ENCODE peak calls at places on chromosomes 4 and X, in ten cellular contexts. Q is upper lobe of right lung; D is psoas muscle; W is breast epithelium; I is CD8-positive, alpha-beta T cell; U is kidney; B is lower lobe of right lung; M is endodermal cell; F is HepG2; H is PC-9. C is an unnamed sample. For H3K9me3 and H3K4me1, the result is how much of the 10 kb centered on the place peaks cover.

GRCh38 chrX:151702741-151703352 is 7.6 kb downstream of the PRRG3 start:
- DNase-seq in Q (no peak), D (no peak), W (no peak), I (no peak), U (no peak), B (no peak), M (no peak), F (no peak), H (no peak), C (no peak)

GRCh38 chrX:31279359-31279758 is 207.5 kb upstream of the FTHL17 start:
- DNase-seq in Q (no peak), D (no peak), W (no peak), I (no peak), U (no peak), B (no peak), M (peak), F (peak), H (no peak), C (no peak)

GRCh38 chr4:91448668-91449330 is 855.0 kb upstream of the GRID2 start:
- DNase-seq in Q (no peak), D (no peak), W (no peak), I (no peak), U (no peak), B (no peak), M (no peak), F (no peak), H (no peak), C (no peak)

GRCh38 chrX:110384490-110384889 is 25.8 kb downstream of the RTL9 start:
- DNase-seq in Q (no peak), D (no peak), W (no peak), I (no peak), U (no peak), B (no peak), M (no peak), F (no peak), H (no peak), C (no peak)

GRCh38 chr4:168162604-168163003 is 70.3 kb downstream of the ANXA10 start:
- DNase-seq in Q (no peak), D (no peak), W (no peak), I (no peak), U (no peak), B (no peak), M (no peak), F (no peak), H (no peak), C (no peak)

GRCh38 chrX:68699960-68700746 is 52.7 kb downstream of the STARD8 start:
- DNase-seq in Q (no peak), D (no peak), W (no peak), I (no peak), U (no peak), B (no peak), M (no peak), F (no peak), H (no peak), C (no peak)

GRCh38 chrX:10612215-10612614 is 8.2 kb downstream of the MID1 start:
- DNase-seq in Q (no peak), D (no peak), W (no peak), I (no peak), U (no peak), B (no peak), M (no peak), F (no peak), H (no peak), C (no peak)

GRCh38 chr4:101711590-101712255 is 78.8 kb upstream of the BANK1 start:
- DNase-seq in Q (no peak), D (no peak), W (no peak), I (no peak), U (no peak), B (no peak), M (no peak), F (no peak), H (no peak), C (no peak)

GRCh38 chr4:121155893-121156292 is 8.2 kb downstream of the TNIP3 start:
- DNase-seq in Q (no peak), D (no peak), W (no peak), I (no peak), U (no peak), B (no peak), M (no peak), F (no peak), H (peak), C (no peak)

GRCh38 chr4:14871676-14872430 is 130.4 kb upstream of the CPEB2 start:
- DNase-seq in Q (peak), D (no peak), W (no peak), I (no peak), U (no peak), B (peak), M (peak), F (peak), H (peak), C (no peak)

GRCh38 chrX:123339201-123339905 is 155.3 kb downstream of the GRIA3 start:
- DNase-seq in Q (no peak), D (no peak), W (no peak), I (no peak), U (no peak), B (no peak), M (no peak), F (no peak), H (no peak), C (no peak)

GRCh38 chr4:89299153-89299789 is 8.3 kb downstream of the GPRIN3 start:
- DNase-seq in Q (no peak), D (no peak), W (no peak), I (no peak), U (no peak), B (no peak), M (no peak), F (no peak), H (no peak), C (no peak)

GRCh38 chr4:386708-387105 is 49.1 kb downstream of the ZNF141 start:
- DNase-seq in Q (no peak), D (no peak), W (no peak), I (no peak), U (no peak), B (no peak), M (no peak), F (no peak), H (no peak), C (no peak)

GRCh38 chr4:385934-386707 is 48.5 kb downstream of the ZNF141 start:
- DNase-seq in Q (no peak), D (no peak), W (no peak), I (no peak), U (no peak), B (no peak), M (no peak), F (no peak), H (no peak), C (no peak)

GRCh38 chr4:384311-385010 is 46.8 kb downstream of the ZNF141 start:
- DNase-seq in Q (no peak), D (no peak), W (no peak), I (no peak), U (no peak), B (no peak), M (no peak), F (no peak), H (no peak), C (no peak)
- H3K9me3 ChIP-seq in Q (half or more), D (half or more), W (half or more), I (half or more), U (under half), B (half or more), M (half or more), F (half or more), H (under half), C (under half)

GRCh38 chr4:929096-929765 is 2.9 kb downstream of the GAK start:
- DNase-seq in Q (peak), D (no peak), W (no peak), I (no peak), U (peak), B (no peak), M (peak), F (no peak), H (no peak), C (no peak)
- H3K4me1 ChIP-seq in Q (under half), D (under half), W (under half), I (under half), U (under half), B (under half), M (under half), F (under half), H (under half), C (half or more)

DNA sequence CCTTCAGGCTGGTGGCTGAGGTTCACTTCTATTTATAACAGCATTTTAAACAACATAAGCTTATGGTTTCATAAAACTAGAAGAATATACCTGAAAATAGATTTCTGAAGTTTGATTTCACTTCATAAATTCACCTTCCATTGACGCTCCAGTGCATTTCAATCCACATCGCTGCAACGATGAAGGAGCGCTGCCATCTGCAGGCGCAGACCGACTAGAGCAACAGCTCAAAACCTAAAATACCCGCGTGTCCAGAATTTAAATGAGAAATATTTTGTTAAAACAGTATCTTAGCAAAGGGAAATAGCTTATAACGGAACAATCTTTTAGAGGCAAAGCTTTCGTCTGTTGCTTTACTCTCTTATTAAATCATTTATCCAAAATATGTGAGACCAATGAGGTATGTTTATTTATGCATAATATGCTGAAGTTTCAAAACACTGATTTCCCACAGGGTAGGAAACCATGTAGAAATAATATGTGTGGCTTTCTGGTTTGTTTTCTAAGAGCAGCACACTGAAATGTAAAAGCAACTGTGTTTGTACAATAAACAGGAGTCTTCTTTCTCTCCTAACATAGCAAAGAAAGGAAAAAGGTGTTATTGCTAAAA is 816.4 kb upstream of the FRG1 start:
- DNase-seq in Q (no peak), D (no peak), W (no peak), I (no peak), U (no peak), B (no peak), M (peak), F (peak), H (no peak), C (no peak)
- TF ChIP-seq CTCF in Q (peak), D (peak), W (peak), I (no peak), U (peak), B (peak), M (peak), F (peak), H (peak), C (peak)

GRCh38 chrX:149476513-149476912 is 28.6 kb downstream of the IDS start:
- DNase-seq in Q (no peak), D (no peak), W (no peak), I (no peak), U (no peak), B (no peak), M (no peak), F (no peak), H (peak), C (no peak)

GRCh38 chrX:149473966-149474365 is 31.1 kb downstream of the IDS start:
- DNase-seq in Q (no peak), D (no peak), W (no peak), I (no peak), U (no peak), B (no peak), M (no peak), F (no peak), H (no peak), C (no peak)

GRCh38 chrX:149470960-149471359 is 34.1 kb downstream of the IDS start:
- DNase-seq in Q (peak), D (peak), W (peak), I (peak), U (peak), B (peak), M (peak), F (peak), H (peak), C (peak)

GRCh38 chrX:149472620-149473019 is 32.5 kb downstream of the IDS start:
- DNase-seq in Q (no peak), D (no peak), W (no peak), I (no peak), U (no peak), B (no peak), M (no peak), F (no peak), H (peak), C (no peak)

GRCh38 chrX:149473092-149473491 is 32.0 kb downstream of the IDS start:
- DNase-seq in Q (no peak), D (no peak), W (no peak), I (no peak), U (no peak), B (no peak), M (no peak), F (no peak), H (no peak), C (no peak)
- H3K9me3 ChIP-seq in Q (under half), D (under half), W (under half), I (under half), U (under half), B (under half), M (under half), F (under half), H (under half), C (under half)

DNA sequence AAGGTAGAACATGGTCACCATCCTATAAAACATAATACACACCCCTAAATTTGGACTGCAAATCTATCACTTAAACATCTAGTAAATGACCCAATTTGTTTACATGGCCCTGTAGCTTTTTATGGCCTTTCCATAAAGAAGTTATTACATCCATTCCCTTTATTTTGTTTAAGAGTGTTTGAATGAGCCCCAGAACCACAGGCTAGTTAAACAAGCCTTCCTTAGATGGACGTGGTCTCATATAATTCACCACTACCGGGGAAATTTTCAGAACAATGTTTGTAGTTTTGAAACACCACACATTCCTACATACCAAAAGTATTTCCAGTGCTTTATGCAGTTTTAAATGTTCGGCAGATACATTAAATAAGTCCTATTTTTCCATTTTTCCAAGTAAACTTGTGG is 12.3 kb downstream of the PDGFC start:
- DNase-seq in Q (no peak), D (no peak), W (no peak), I (no peak), U (no peak), B (no peak), M (no peak), F (no peak), H (no peak), C (no peak)
- H3K4me1 ChIP-seq in Q (under half), D (under half), W (under half), I (under half), U (under half), B (under half), M (under half), F (under half), H (under half), C (under half)

DNA sequence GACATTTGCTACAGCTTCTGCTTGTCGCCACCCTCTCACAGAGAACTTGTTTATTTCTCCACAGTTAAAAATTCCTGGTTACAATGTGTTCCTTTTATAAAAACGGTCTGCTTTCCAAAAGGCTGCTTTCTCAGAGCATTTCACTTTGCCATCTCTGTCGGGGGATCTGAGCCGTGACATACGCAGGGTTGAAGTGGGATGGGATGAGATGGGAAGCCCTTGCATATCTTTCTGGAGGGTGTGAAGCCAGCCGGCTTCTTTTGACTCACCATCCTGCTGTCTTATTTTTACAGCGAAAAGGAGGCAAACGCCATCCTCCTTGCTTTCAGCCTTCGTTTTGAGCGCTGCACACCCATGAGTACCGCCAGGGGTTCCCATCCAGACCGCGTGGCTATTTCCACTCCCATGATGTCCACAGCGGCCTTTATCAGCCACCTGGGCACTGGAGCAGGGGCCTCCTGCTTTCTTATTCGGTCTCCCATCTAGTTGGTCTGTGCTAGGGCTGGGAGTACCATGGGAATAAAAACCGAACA is 99.8 kb upstream of the GATB start:
- DNase-seq in Q (no peak), D (no peak), W (no peak), I (no peak), U (no peak), B (no peak), M (no peak), F (no peak), H (no peak), C (no peak)
- TF ChIP-seq CTCF in Q (no peak), D (no peak), W (no peak), I (no peak), U (no peak), B (no peak), M (no peak), F (no peak), H (no peak), C (no peak)